ENCODE peak calls at places on chromosomes 7 and 10, in four cellular contexts. K is right lobe of liver, C is fibroblast of lung, G is HCT116. S is an unnamed sample.

GRCh38 chr10:45581497-45582385 is 90.8 kb downstream of the ZFAND4 start:
- DNase-seq in K (no peak), C (peak; percentile 23), G (no peak), S (no peak)

GRCh38 chr7:133753513-133753912 is 373.6 kb upstream of the LRGUK start:
- DNase-seq in K (no peak), C (peak; percentile 7), G (no peak), S (no peak)

GRCh38 chr7:138338361-138338760 is 121.7 kb upstream of the TRIM24 start:
- DNase-seq in K (peak; percentile 76), C (peak; percentile 59), G (no peak), S (no peak)

GRCh38 chr10:75611972-75612331 is 180.5 kb downstream of the LRMDA start:
- DNase-seq in K (no peak), C (no peak), G (no peak), S (no peak)

GRCh38 chr7:81684513-81685262 is 85.2 kb downstream of the HGF start:
- DNase-seq in K (peak; percentile 68), C (peak; percentile 100), G (peak; percentile 95), S (peak; percentile 98)

GRCh38 chr10:17747883-17748550 is 4.0 kb upstream of the TMEM236 start:
- DNase-seq in K (no peak), C (peak; percentile 14), G (no peak), S (no peak)

GRCh38 chr10:10996966-10997620 is 20.6 kb upstream of the CELF2 start:
- DNase-seq in K (no peak), C (no peak), G (no peak), S (no peak)

GRCh38 chr10:94294168-94294567 is 68.6 kb downstream of the NOC3L start:
- DNase-seq in K (no peak), C (no peak), G (no peak), S (no peak)

GRCh38 chr7:37287093-37287492 is 161.6 kb downstream of the ELMO1 start:
- DNase-seq in K (no peak), C (no peak), G (no peak), S (no peak)

GRCh38 chr7:116420003-116420402 is 79.5 kb upstream of the CAV2 start:
- DNase-seq in K (no peak), C (no peak), G (no peak), S (no peak)

GRCh38 chr10:132514841-132515521 is 22.6 kb upstream of the INPP5A start:
- DNase-seq in K (peak; percentile 39), C (no peak), G (no peak), S (no peak)

GRCh38 chr7:45962861-45963260 is 41.8 kb upstream of the IGFBP3 start:
- DNase-seq in K (no peak), C (no peak), G (no peak), S (no peak)

GRCh38 chr7:108109216-108109908 is 20.8 kb downstream of the LAMB4 start:
- DNase-seq in K (no peak), C (no peak), G (peak; percentile 21), S (no peak)

GRCh38 chr7:10824154-10824553 is 149.5 kb upstream of the PHF14 start:
- DNase-seq in K (no peak), C (no peak), G (no peak), S (no peak)

GRCh38 chr10:100462709-100463108 is at the start of gene WNT8B:
- DNase-seq in K (no peak), C (no peak), G (no peak), S (no peak)

GRCh38 chr7:12287886-12288285 is 76.8 kb downstream of the TMEM106B start:
- DNase-seq in K (no peak), C (no peak), G (no peak), S (no peak)

GRCh38 chr7:50339990-50340500 is 35.5 kb downstream of the IKZF1 start:
- DNase-seq in K (no peak), C (no peak), G (no peak), S (no peak)

GRCh38 chr10:102484021-102484420 is 18.5 kb downstream of the ACTR1A start:
- DNase-seq in K (no peak), C (no peak), G (no peak), S (no peak)

GRCh38 chr10:6431186-6431585 is 148.9 kb downstream of the PRKCQ start:
- DNase-seq in K (no peak), C (no peak), G (no peak), S (no peak)

GRCh38 chr7:125668321-125668993 is 738.8 kb upstream of the POT1 start:
- DNase-seq in K (no peak), C (peak; percentile 47), G (no peak), S (no peak)

GRCh38 chr10:70285432-70285831 is 1.6 kb upstream of the NPFFR1 start:
- DNase-seq in K (no peak), C (no peak), G (no peak), S (no peak)

GRCh38 chr7:23530355-23530754 is 1.4 kb downstream of the TRA2A start:
- DNase-seq in K (no peak), C (peak; percentile 33), G (no peak), S (no peak)

GRCh38 chr7:25028370-25028971 is 48.5 kb upstream of the OSBPL3 start:
- DNase-seq in K (no peak), C (peak; percentile 97), G (no peak), S (no peak)

GRCh38 chr10:35925511-35925910 is 283.4 kb upstream of the FZD8 start:
- DNase-seq in K (no peak), C (peak; percentile 25), G (no peak), S (no peak)

GRCh38 chr7:92025260-92025659 is 84.6 kb downstream of the AKAP9 start:
- DNase-seq in K (no peak), C (peak; percentile 90), G (no peak), S (no peak)

GRCh38 chr7:154450434-154450833 is 398.2 kb downstream of the DPP6 start:
- DNase-seq in K (no peak), C (no peak), G (no peak), S (no peak)

GRCh38 chr10:124225468-124226270 is 132.3 kb upstream of the CHST15 start:
- DNase-seq in K (no peak), C (no peak), G (no peak), S (no peak)

GRCh38 chr10:30219977-30220751 is 128.9 kb downstream of the MTPAP start:
- DNase-seq in K (no peak), C (peak; percentile 39), G (no peak), S (no peak)
- H3K4me3 ChIP-seq in K (peak overlapping the region; percentile 0), C (no peak overlapping the region), G (no peak overlapping the region), S (no peak overlapping the region)

GRCh38 chr7:130415019-130415418 is 25.8 kb downstream of the CEP41 start:
- DNase-seq in K (no peak), C (no peak), G (no peak), S (no peak)

GRCh38 chr7:130417215-130417614 is 23.6 kb downstream of the CEP41 start:
- DNase-seq in K (no peak), C (no peak), G (no peak), S (no peak)

GRCh38 chr7:130420943-130421578 is 19.8 kb downstream of the CEP41 start:
- DNase-seq in K (no peak), C (peak; percentile 37), G (no peak), S (no peak)

GRCh38 chr7:130419652-130420051 is 21.2 kb downstream of the CEP41 start:
- DNase-seq in K (no peak), C (peak; percentile 75), G (no peak), S (no peak)

DNA sequence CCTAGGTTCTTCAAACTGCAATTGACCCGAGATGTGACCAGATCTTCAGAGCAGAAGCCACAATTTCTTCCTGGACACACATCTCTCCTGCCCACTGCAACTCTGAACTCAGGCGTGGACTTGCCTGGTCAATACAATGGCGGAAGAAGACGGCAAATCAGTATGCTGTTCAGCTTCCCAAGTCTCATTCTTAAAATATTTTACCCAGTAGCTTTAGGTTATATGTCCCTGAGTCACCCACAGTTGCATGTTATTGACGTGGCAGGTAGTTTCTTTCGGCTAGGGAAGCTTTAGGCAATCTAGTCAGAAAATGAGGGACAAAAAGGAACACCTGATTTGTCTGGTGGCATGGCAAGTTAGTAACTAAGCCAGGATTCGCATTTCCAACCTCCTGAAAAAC is 22.5 kb downstream of the CEP41 start:
- DNase-seq in K (no peak), C (peak; percentile 75), G (no peak), S (no peak)
- H3K27ac ChIP-seq in K (no peak overlapping the region), C (no peak overlapping the region), G (no peak overlapping the region), S (no peak overlapping the region)

GRCh38 chr10:37344413-37344812 is 219.0 kb downstream of the ANKRD30A start:
- DNase-seq in K (no peak), C (no peak), G (no peak), S (no peak)
- H3K9me3 ChIP-seq in K (no peaks in the 10 kb centered on the region), C (no peaks in the 10 kb centered on the region), G (peaks cover 16% of the 10 kb centered on the region), S (no peaks in the 10 kb centered on the region)

GRCh38 chr10:13829790-13830189 is 243.0 kb downstream of the PRPF18 start:
- DNase-seq in K (no peak), C (no peak), G (no peak), S (no peak)

GRCh38 chr10:13831711-13832110 is 244.9 kb downstream of the PRPF18 start:
- DNase-seq in K (no peak), C (no peak), G (no peak), S (no peak)

GRCh38 chr10:13830385-13830784 is 243.6 kb downstream of the PRPF18 start:
- DNase-seq in K (no peak), C (no peak), G (no peak), S (no peak)

GRCh38 chr10:13823046-13823711 is 236.4 kb downstream of the PRPF18 start:
- DNase-seq in K (no peak), C (no peak), G (no peak), S (no peak)

GRCh38 chr10:13827418-13827817 is 240.7 kb downstream of the PRPF18 start:
- DNase-seq in K (no peak), C (peak; percentile 72), G (no peak), S (no peak)
- H3K4me3 ChIP-seq in K (no peak overlapping the region), C (peak overlapping the region; percentile 23), G (no peak overlapping the region), S (peak overlapping the region; percentile 54)

DNA sequence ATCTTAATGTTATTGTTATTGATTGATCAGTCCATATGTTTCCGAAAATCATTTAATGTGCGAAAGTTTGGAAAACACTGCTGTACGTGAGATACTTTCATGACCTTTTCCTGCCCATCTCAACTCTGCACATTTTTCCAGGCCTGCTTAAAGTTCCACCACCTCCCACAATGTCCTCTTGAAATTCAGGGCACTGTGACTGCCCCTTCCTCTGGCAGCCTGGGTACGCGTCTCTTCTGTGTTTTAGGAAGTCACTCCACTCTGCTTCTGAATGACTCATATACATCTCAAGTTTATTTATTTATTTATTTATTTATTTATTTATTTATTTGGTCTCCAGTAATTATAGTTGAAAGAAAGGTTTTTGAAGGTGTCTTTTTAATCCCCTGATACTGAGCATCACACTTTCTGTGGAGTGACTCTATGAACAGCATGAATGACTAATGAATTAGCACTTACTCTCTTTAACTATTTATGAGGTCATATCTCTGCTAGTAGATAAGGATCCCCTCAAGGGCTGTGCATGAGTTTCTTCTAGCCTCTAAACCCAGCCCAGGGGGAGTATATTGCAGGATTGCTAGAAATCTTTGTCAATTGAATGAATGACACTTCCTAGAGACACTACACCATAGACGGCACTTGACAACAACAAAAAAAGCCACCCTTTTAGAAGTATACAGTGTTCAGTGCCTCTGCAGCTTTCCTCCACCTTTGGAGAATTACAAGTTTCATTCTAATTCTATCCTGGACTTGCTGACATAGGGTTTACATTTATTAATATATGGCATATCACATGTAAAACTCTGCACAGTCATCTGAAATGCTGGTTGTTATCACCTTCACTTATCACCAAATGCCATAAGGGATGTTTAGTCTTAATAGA is 2.2 kb downstream of the MACC1 start:
- DNase-seq in K (no peak), C (peak; percentile 44), G (no peak), S (no peak)
- H3K27ac ChIP-seq in K (no peak overlapping the region), C (no peak overlapping the region), G (no peak overlapping the region), S (no peak overlapping the region)

S was measured in aorta.